ENCODE peak calls at places on chromosomes 11 and 22, in four cellular contexts. U is endothelial cell, P is Panc1, D is SK-N-SH. O is an unnamed sample.

GRCh38 chr11:110095554-110095953 is 2.4 kb downstream of the ZC3H12C start:
- DNase-seq in U (no peak), P (no peak), D (no peak), O (no peak)

GRCh38 chr11:66004186-66004585 is 1.9 kb downstream of the BANF1 start:
- DNase-seq in U (no peak), P (no peak), D (no peak), O (no peak)

GRCh38 chr22:21025266-21025665 is 7.1 kb downstream of the SLC7A4 start:
- DNase-seq in U (no peak), P (no peak), D (no peak), O (no peak)

GRCh38 chr22:19378362-19378711 is 53.2 kb downstream of the HIRA start:
- DNase-seq in U (no peak), P (no peak), D (no peak), O (no peak)

GRCh38 chr11:22558638-22559037 is 67.0 kb downstream of the FANCF start:
- DNase-seq in U (no peak), P (no peak), D (peak), O (no peak)

GRCh38 chr11:18564149-18564548 is 24.4 kb downstream of the UEVLD start:
- DNase-seq in U (no peak), P (no peak), D (no peak), O (no peak)

GRCh38 chr22:35192121-35192918 is 65.0 kb upstream of the HMGXB4 start:
- DNase-seq in U (no peak), P (no peak), D (no peak), O (no peak)

GRCh38 chr11:134332782-134333181 is 994 bp downstream of the GLB1L2 start:
- DNase-seq in U (no peak), P (no peak), D (no peak), O (no peak)

DNA sequence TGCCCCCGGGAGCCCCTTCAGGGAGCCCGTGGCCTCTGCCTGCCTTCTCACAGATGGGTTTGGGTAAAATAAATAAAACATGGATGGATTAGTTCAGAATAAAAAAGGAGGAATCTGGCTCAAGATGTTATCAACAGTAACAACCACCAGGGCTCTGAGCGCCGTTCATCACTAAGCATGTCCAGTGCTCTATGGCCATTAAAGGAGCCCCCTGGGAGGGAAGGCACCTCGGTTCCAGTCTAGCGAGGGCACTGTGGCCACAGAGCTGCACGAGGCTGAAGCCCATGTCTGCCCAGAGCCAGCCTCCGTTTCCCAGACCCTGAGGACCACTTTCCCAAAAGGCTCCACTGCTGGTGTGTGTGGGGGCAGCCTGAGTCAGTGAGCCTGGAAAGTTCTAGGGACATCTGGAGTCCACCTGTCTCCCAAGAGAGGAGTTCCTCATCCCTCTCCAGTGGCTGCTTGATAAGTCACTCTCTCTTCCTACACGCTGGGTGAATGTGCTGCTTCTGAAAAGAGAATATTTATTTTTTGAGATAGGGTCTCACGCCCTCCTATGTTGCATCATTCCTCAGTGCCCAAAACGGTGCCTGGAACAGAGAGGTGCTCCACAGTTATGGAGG is 614.6 kb downstream of the TBC1D22A start:
- DNase-seq in U (no peak), P (no peak), D (no peak), O (no peak)
- TF ChIP-seq CTCF in U (no peak), P (no peak), D (no peak), O (no peak)

DNA sequence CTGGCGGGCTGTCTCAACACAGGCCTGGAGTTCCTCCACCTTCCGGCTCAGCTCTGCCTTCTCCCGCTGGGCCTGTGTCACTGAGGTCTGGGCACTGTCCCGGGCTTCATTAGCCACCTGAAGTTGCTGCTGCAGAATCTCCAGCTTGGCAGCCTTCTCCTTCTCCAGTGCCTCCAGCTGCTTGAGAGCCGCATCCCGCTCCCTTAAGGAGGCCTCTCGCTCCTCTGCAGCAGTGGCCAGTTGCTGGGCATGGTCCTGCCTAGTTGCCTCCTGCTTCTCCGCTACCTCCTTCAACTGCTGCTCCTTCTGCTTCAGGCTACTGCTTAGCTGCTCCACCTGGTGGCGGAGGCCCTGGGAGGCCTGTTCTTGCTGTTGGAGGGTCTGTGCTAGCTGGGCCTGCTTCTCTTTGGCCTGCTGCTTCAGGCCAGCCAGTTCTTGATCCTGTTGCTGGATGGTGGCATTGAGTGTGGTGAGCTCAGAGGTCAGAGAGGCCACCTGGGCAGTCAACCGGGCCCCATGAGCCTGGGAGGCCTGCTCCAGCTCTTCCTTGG is 16.9 kb downstream of the IL18BP start:
- DNase-seq in U (peak), P (no peak), D (no peak), O (peak)
- TF ChIP-seq CTCF in U (no peak), P (peak), D (peak), O (peak)

GRCh38 chr11:62665075-62665629 is at the start of the genes C11orf98 and CSKMT:
- DNase-seq in U (peak), P (peak), D (peak), O (peak)

GRCh38 chr11:62666259-62666926 is 1.3 kb downstream of the CSKMT start:
- DNase-seq in U (no peak), P (no peak), D (no peak), O (no peak)

GRCh38 chr11:62669420-62670161 is 1.9 kb upstream of the UQCC3 start:
- DNase-seq in U (no peak), P (no peak), D (no peak), O (no peak)

GRCh38 chr11:62665630-62666258 is 632 bp downstream of the CSKMT start:
- DNase-seq in U (peak), P (no peak), D (peak), O (no peak)

GRCh38 chr11:62667460-62667859 is 2.3 kb downstream of the CSKMT start:
- DNase-seq in U (no peak), P (no peak), D (no peak), O (no peak)
- TF ChIP-seq CTCF in U (no peak), P (no peak), D (no peak), O (no peak)

GRCh38 chr22:31150615-31151014 is 9.4 kb upstream of the RNF185 start:
- DNase-seq in U (no peak), P (no peak), D (no peak), O (no peak)
- TF ChIP-seq CTCF in U (peak), P (no peak), D (peak), O (peak)

GRCh38 chr22:46114518-46115387 is 35.6 kb upstream of the PPARA start:
- DNase-seq in U (no peak), P (no peak), D (no peak), O (no peak)
- TF ChIP-seq CTCF in U (no peak), P (peak), D (no peak), O (no peak)

GRCh38 chr11:114026355-114026754 is 33.2 kb upstream of the ZBTB16 start:
- DNase-seq in U (no peak), P (no peak), D (no peak), O (no peak)
- TF ChIP-seq CTCF in U (no peak), P (no peak), D (peak), O (no peak)

GRCh38 chr11:33773399-33774355 is 643 bp downstream of the FBXO3 start:
- DNase-seq in U (no peak), P (no peak), D (peak), O (peak)
- TF ChIP-seq CTCF in U (no peak), P (no peak), D (peak), O (no peak)

DNA sequence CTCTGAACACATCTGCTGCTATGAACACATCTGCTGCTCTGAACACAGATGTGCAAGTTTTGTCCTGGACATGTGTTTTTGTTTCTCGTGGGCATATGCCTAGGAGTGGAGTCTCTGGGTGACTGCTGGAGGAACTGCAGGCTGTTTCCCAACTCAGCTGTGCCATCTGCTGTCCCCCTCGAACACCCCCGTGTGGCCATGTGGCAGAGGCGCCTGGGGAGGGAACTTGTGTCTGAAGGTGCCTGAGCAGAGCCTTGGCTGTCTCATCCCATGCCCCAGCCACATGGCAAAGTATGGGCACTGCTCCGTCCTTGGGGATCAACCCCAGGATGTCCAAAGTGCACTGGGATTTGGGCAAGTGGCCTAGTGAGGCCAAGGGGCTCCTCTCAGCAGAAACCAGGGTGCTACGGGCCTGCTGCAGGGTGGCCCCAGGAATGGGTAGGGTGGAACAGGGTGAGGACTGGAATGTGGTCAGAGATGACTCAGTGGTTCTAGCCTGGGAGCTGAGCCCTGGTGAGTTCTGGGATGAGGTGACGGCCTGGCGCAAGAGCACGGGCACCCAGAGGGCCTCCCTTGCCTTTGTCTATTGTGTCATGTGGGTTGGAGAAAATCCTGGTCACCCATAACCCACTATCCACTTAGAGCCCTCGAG is 14.7 kb downstream of the GATD1 start:
- DNase-seq in U (no peak), P (no peak), D (peak), O (no peak)
- TF ChIP-seq CTCF in U (no peak), P (peak), D (peak), O (no peak)

GRCh38 chr22:23282089-23282501 is 101.8 kb downstream of the BCR start:
- DNase-seq in U (no peak), P (no peak), D (no peak), O (no peak)
- TF ChIP-seq CTCF in U (no peak), P (peak), D (no peak), O (no peak)

DNA sequence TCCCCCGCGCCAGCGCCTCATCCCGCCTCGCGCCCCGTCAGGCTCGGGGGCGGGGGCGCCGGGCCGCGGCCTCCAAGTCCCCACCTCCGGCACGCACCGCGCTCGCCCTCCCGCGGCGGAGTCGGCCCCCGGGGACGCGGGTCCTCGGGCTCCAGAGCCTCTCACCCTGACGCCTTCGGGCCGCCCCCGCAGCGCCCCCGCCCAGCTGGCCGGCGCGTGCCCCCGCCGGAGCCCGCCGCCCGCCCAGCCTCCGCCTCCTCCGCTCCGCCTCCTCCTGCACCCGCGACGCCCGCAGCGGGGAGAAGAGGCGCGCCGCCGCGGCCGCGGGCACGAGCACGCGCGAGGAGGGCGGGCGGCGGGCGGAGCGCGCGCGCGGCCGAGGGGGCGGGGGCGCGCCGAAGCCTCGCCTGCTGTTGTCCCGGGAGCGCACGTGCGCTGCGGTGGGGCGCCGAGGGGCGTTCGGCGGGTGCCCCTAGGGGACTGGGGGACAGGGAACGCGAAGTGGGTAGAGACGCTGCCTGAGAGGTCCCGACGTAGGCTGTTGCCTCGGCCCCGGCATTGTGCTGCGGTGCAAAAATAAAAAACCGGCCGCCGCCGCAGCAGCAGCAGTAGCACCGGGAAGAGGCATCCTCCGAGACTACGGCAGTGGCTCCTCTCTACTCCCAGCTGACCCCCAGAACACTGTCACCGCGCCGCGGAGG is 87.4 kb upstream of the ARHGAP32 start:
- DNase-seq in U (peak), P (no peak), D (peak), O (peak)
- TF ChIP-seq CTCF in U (no peak), P (peak), D (no peak), O (no peak)

O was measured in nephron progenitor cell.